ENCODE peak calls at places on chromosomes 11 and 22, in ten cellular contexts. E is prostate gland; S is stomach; F is activated effector memory CD4-positive, alpha-beta T cell treated with anti-CD3 and anti-CD28 coated beads, Interleukin-2, amount 50 U/mL, for 16 hours; U is uterus; G is activated CD4-positive, alpha-beta T cell treated with anti-CD3 and anti-CD28 coated beads, Interleukin-2, amount 10 ng/mL, durations not matched to agents 7 days and 5 days; Y is GDM1; Z is tibial artery; C is AG10803; D is T-helper 1 cell. K is an unnamed sample.

GRCh38 chr22:45598596-45599217 is 72.9 kb upstream of the ATXN10 start:
- DNase-seq in Z (no peak), Y (no peak), U (no peak), F (no peak), D (no peak), E (no peak), G (no peak), C (no peak), S (no peak), K (no peak)

GRCh38 chr11:61007971-61008896 is 36.8 kb downstream of the CD6 start:
- DNase-seq in Y (no peak), F (no peak), S (no peak), D (no peak), C (no peak), E (no peak), U (no peak), G (no peak), Z (no peak), K (no peak)

GRCh38 chr11:2433106-2433925 is 11.0 kb downstream of the TRPM5 start:
- DNase-seq in E (no peak), C (no peak), U (no peak), D (peak), S (no peak), F (no peak), Z (no peak), Y (no peak), G (no peak), K (no peak)

GRCh38 chr11:128824199-128825049 is 42.7 kb downstream of the KCNJ1 start:
- DNase-seq in Z (no peak), E (no peak), S (no peak), F (no peak), U (peak), C (no peak), G (no peak), Y (no peak), D (no peak), K (no peak)

GRCh38 chr11:32809313-32809712 is 14.9 kb upstream of the CCDC73 start:
- DNase-seq in F (peak), E (peak), D (no peak), C (peak), Z (peak), U (peak), Y (peak), S (peak), G (peak), K (no peak)

GRCh38 chr11:111185259-111185658 is 60.3 kb upstream of the POU2AF2 start:
- DNase-seq in F (no peak), C (peak), G (no peak), E (no peak), D (no peak), Z (no peak), Y (no peak), U (no peak), S (no peak), K (no peak)

GRCh38 chr11:11380883-11381282 is 27.8 kb upstream of the CSNK2A3 start:
- DNase-seq in E (no peak), C (no peak), D (no peak), U (no peak), F (no peak), S (no peak), Y (no peak), Z (no peak), G (no peak), K (no peak)

GRCh38 chr11:69196322-69197169 is 40.8 kb downstream of the SMIM38 start:
- DNase-seq in E (no peak), D (no peak), C (no peak), Z (no peak), Y (no peak), G (no peak), S (no peak), F (no peak), U (no peak), K (no peak)

GRCh38 chr11:105577645-105578044 is 32.2 kb upstream of the GRIA4 start:
- DNase-seq in C (no peak), U (no peak), G (no peak), Y (no peak), S (no peak), E (no peak), Z (no peak), D (no peak), F (no peak), K (no peak)

GRCh38 chr11:47259178-47259977 is 1.6 kb downstream of the NR1H3 start:
- DNase-seq in Z (no peak), F (peak), Y (peak), C (peak), D (no peak), S (peak), G (peak), U (no peak), E (peak), K (no peak)

GRCh38 chr11:66420671-66421476 is at the start of gene NPAS4:
- DNase-seq in Y (no peak), U (peak), F (no peak), S (no peak), E (no peak), D (no peak), G (no peak), C (no peak), Z (no peak), K (peak)

GRCh38 chr11:86954288-86955110 is 696 bp downstream of the FZD4 start:
- DNase-seq in Z (peak), E (no peak), G (no peak), Y (no peak), D (no peak), F (no peak), S (no peak), U (peak), C (no peak), K (no peak)

GRCh38 chr11:47175746-47176327 is 842 bp downstream of the ARFGAP2 start:
- DNase-seq in S (no peak), Z (no peak), D (no peak), G (no peak), U (no peak), C (no peak), Y (peak), E (no peak), F (no peak), K (no peak)

GRCh38 chr11:64334764-64335741 is 5.0 kb upstream of the CCDC88B start:
- DNase-seq in F (no peak), U (no peak), E (no peak), Z (no peak), C (peak), D (no peak), S (peak), Y (peak), G (no peak), K (peak)

GRCh38 chr11:6427516-6427915 is 8.6 kb upstream of the APBB1 start:
- DNase-seq in S (no peak), U (no peak), F (no peak), Y (no peak), E (no peak), D (no peak), C (no peak), Z (no peak), G (no peak), K (no peak)

GRCh38 chr22:31583861-31584485 is 78.0 kb downstream of the PISD start:
- DNase-seq in D (no peak), G (no peak), Y (no peak), S (no peak), E (no peak), U (no peak), Z (no peak), C (peak), F (no peak), K (no peak)

GRCh38 chr11:16040151-16040550 is 316.2 kb downstream of the SOX6 start:
- DNase-seq in Z (no peak), F (no peak), E (no peak), C (no peak), Y (no peak), S (no peak), D (no peak), U (no peak), G (no peak), K (no peak)

K was measured in D721Med.